ENCODE peak calls at places on chromosome 6, in ten cellular contexts. Q is stimulated activated CD4-positive, alpha-beta T cell treated with anti-CD3 and anti-CD28 coated beads, Interleukin-1b, Interleukin-23, amount 100 ng/mL, for 1 hour; E is Panc1; O is activated CD8-positive, alpha-beta memory T cell treated with anti-CD3 and anti-CD28 coated beads, Interleukin-2, amount 50 U/mL, for 48 hours; X is activated T-helper 1 cell treated with anti-CD3 and anti-CD28 coated beads, Interleukin-12 subunit alpha, Interleukin-12 subunit beta, Interleukin-2, Interleukin-4 antibody, amounts not matched to agents 30 ng/mL and 10 ng/mL and 1 ng/mL, durations not matched to agents 14 hours and 24 hours and 36 hours; H is psoas muscle; K is AG04450; G is activated T-cell treated with anti-CD3 and anti-CD28 coated beads for 1 hour; D is dermis microvascular lymphatic vessel endothelial cell; V is MM.1S. B is an unnamed sample.

GRCh38 chr6:34484899-34485298 is 19.0 kb downstream of the PACSIN1 start:
- DNase-seq in G (peak), D (no peak), E (no peak), X (peak), K (no peak), Q (peak), H (no peak), O (peak), V (peak), B (no peak)

GRCh38 chr6:144361027-144361426 is 75.9 kb downstream of the UTRN start:
- DNase-seq in H (no peak), D (no peak), V (no peak), O (no peak), E (no peak), K (no peak), Q (no peak), G (no peak), X (no peak), B (no peak)

GRCh38 chr6:164928366-164929154 is 380.8 kb downstream of the C6orf118 start:
- DNase-seq in H (no peak), K (no peak), G (no peak), O (no peak), E (no peak), D (no peak), V (no peak), Q (no peak), X (no peak), B (no peak)

GRCh38 chr6:46935687-46936086 is 13.9 kb upstream of the ADGRF5 start:
- DNase-seq in K (no peak), E (no peak), Q (no peak), X (no peak), H (no peak), G (no peak), V (no peak), O (no peak), D (no peak), B (no peak)

GRCh38 chr6:11500008-11500407 is 37.5 kb upstream of the TMEM170B start:
- DNase-seq in Q (no peak), V (no peak), O (no peak), H (no peak), D (peak), X (no peak), G (no peak), K (no peak), E (no peak), B (no peak)

GRCh38 chr6:13487122-13488014 is at the start of gene GFOD1:
- DNase-seq in Q (peak), H (peak), G (peak), K (peak), O (peak), D (peak), V (peak), X (peak), E (no peak), B (peak)

GRCh38 chr6:108771421-108771820 is 76.8 kb upstream of the ARMC2 start:
- DNase-seq in D (no peak), G (no peak), X (no peak), E (no peak), V (no peak), O (no peak), H (no peak), Q (no peak), K (no peak), B (no peak)

GRCh38 chr6:109925060-109925459 is 53.1 kb upstream of the GPR6 start:
- DNase-seq in X (no peak), Q (no peak), V (no peak), H (no peak), D (no peak), K (no peak), E (no peak), G (no peak), O (no peak), B (no peak)

GRCh38 chr6:75794351-75794846 is 45.4 kb downstream of the MYO6 start:
- DNase-seq in E (no peak), O (no peak), D (no peak), Q (no peak), H (no peak), V (no peak), X (no peak), G (no peak), K (no peak), B (no peak)

GRCh38 chr6:9225441-9225871 is 790.1 kb upstream of the SLC35B3 start:
- DNase-seq in O (no peak), V (no peak), G (no peak), Q (no peak), X (no peak), D (no peak), K (no peak), H (no peak), E (no peak), B (no peak)

GRCh38 chr6:33205172-33206026 is 944 bp downstream of the HSD17B8 start:
- DNase-seq in K (no peak), O (peak), D (no peak), X (no peak), H (no peak), Q (no peak), G (no peak), V (peak), E (peak), B (no peak)

GRCh38 chr6:148750826-148751225 is 4.0 kb downstream of the UST start:
- DNase-seq in K (no peak), H (peak), G (no peak), Q (no peak), E (no peak), X (no peak), V (no peak), O (no peak), D (no peak), B (no peak)

GRCh38 chr6:163418273-163419029 is 3.9 kb downstream of the QKI start:
- DNase-seq in K (no peak), E (no peak), X (no peak), V (no peak), H (no peak), G (no peak), D (no peak), Q (no peak), O (no peak), B (no peak)

GRCh38 chr6:48951917-48952316 is 511.1 kb downstream of the MMUT start:
- DNase-seq in E (no peak), G (no peak), X (no peak), D (no peak), O (no peak), V (no peak), K (no peak), Q (no peak), H (no peak), B (no peak)

GRCh38 chr6:127115032-127115661 is 3.3 kb upstream of the RSPO3 start:
- DNase-seq in O (no peak), G (no peak), D (no peak), H (no peak), E (no peak), Q (no peak), K (no peak), V (no peak), X (no peak), B (no peak)

GRCh38 chr6:108564178-108564577 is 3.5 kb downstream of the FOXO3 start:
- DNase-seq in X (no peak), Q (no peak), G (no peak), K (no peak), E (peak), H (no peak), O (no peak), V (peak), D (no peak), B (no peak)

GRCh38 chr6:100382767-100383195 is 81.9 kb downstream of the SIM1 start:
- DNase-seq in E (no peak), G (no peak), Q (no peak), O (no peak), X (no peak), V (no peak), H (no peak), D (peak), K (no peak), B (no peak)

GRCh38 chr6:159440907-159441703 is 251.9 kb downstream of the SOD2 start:
- DNase-seq in G (no peak), H (no peak), D (no peak), V (no peak), O (no peak), E (no peak), X (no peak), Q (no peak), K (no peak), B (no peak)

GRCh38 chr6:158782432-158783166 is 36.6 kb downstream of the EZR start:
- DNase-seq in D (no peak), K (no peak), O (peak), Q (no peak), G (no peak), H (no peak), V (no peak), E (no peak), X (no peak), B (no peak)

GRCh38 chr6:169172435-169172834 is 81.2 kb downstream of the THBS2 start:
- DNase-seq in V (no peak), K (no peak), G (no peak), E (no peak), Q (no peak), D (no peak), O (no peak), H (peak), X (no peak), B (no peak)

GRCh38 chr6:111602481-111603404 is 2.9 kb downstream of the TRAF3IP2 start:
- DNase-seq in K (no peak), X (no peak), D (peak), G (no peak), O (no peak), Q (no peak), V (no peak), H (peak), E (no peak), B (no peak)

GRCh38 chr6:141415896-141416295 is 716.8 kb upstream of the GJE1 start:
- DNase-seq in H (no peak), X (no peak), Q (no peak), G (no peak), E (no peak), O (no peak), K (no peak), D (no peak), V (no peak), B (no peak)

GRCh38 chr6:144816936-144817335 is 531.8 kb downstream of the UTRN start:
- DNase-seq in D (no peak), E (no peak), V (no peak), O (no peak), K (no peak), Q (no peak), X (no peak), G (no peak), H (no peak), B (no peak)

GRCh38 chr6:163405412-163406309 is 8.9 kb upstream of the QKI start:
- DNase-seq in E (no peak), X (no peak), H (peak), V (peak), O (peak), D (no peak), G (no peak), K (no peak), Q (no peak), B (no peak)

GRCh38 chr6:159002432-159003160 is 2.6 kb upstream of the RSPH3 start:
- DNase-seq in D (no peak), K (no peak), X (no peak), V (no peak), O (no peak), E (peak), H (peak), Q (no peak), G (no peak), B (no peak)

GRCh38 chr6:7727150-7727950 is 1.5 kb downstream of the BMP6 start:
- DNase-seq in H (peak), Q (no peak), E (no peak), O (peak), V (peak), D (no peak), X (no peak), K (no peak), G (no peak), B (peak)

GRCh38 chr6:130625825-130626500 is 201.2 kb upstream of the SMLR1 start:
- DNase-seq in K (no peak), E (no peak), H (no peak), V (no peak), D (no peak), G (no peak), X (no peak), Q (no peak), O (no peak), B (no peak)

GRCh38 chr6:1792989-1793388 is 183.3 kb downstream of the FOXC1 start:
- DNase-seq in X (no peak), Q (no peak), V (peak), G (no peak), K (no peak), O (no peak), D (no peak), H (no peak), E (no peak), B (no peak)

GRCh38 chr6:34147906-34148701 is 2.2 kb upstream of the GRM4 start:
- DNase-seq in G (no peak), Q (no peak), K (no peak), H (no peak), E (no peak), D (no peak), X (no peak), O (no peak), V (no peak), B (no peak)

GRCh38 chr6:52514514-52514913 is 62.3 kb downstream of the TRAM2 start:
- DNase-seq in V (no peak), K (peak), G (no peak), H (peak), X (no peak), E (no peak), D (no peak), Q (no peak), O (no peak), B (no peak)

GRCh38 chr6:109187399-109188114 is 92.2 kb downstream of the CEP57L1 start:
- DNase-seq in H (peak), E (peak), K (no peak), X (peak), Q (peak), D (peak), O (peak), G (peak), V (peak), B (peak)

GRCh38 chr6:25889877-25890853 is 16.1 kb upstream of the SLC17A3 start:
- DNase-seq in X (no peak), G (no peak), Q (no peak), D (peak), V (peak), O (no peak), H (no peak), K (no peak), E (peak), B (peak)

GRCh38 chr6:130178692-130179091 is 44.1 kb downstream of the SAMD3 start:
- DNase-seq in O (no peak), E (no peak), Q (no peak), H (no peak), G (no peak), X (no peak), K (peak), D (no peak), V (no peak), B (no peak)

GRCh38 chr6:148869589-148869988 is 122.8 kb downstream of the UST start:
- DNase-seq in O (no peak), X (no peak), Q (no peak), E (peak), V (no peak), K (peak), D (no peak), G (no peak), H (no peak), B (no peak)

GRCh38 chr6:79712616-79713015 is 81.5 kb downstream of the SH3BGRL2 start:
- DNase-seq in H (no peak), Q (no peak), O (no peak), X (no peak), E (no peak), G (no peak), V (no peak), D (no peak), K (no peak), B (no peak)

GRCh38 chr6:155916870-155917624 is 461.4 kb upstream of the NOX3 start:
- DNase-seq in E (no peak), O (no peak), D (no peak), G (no peak), H (no peak), K (no peak), Q (no peak), X (no peak), V (no peak), B (no peak)

GRCh38 chr6:108114861-108115597 is 40.5 kb upstream of the OSTM1 start:
- DNase-seq in H (peak), G (no peak), K (peak), E (no peak), D (peak), V (no peak), O (peak), X (no peak), Q (no peak), B (peak)

B was measured in progenitor cell of endocrine pancreas.